ENCODE peak calls at places on chromosome 6, in nine cellular contexts. Q is NCI-H2227 treated with DMSO at 0.1 percent for 48 hours; W is GM06990; G is stimulated activated CD4-positive, alpha-beta T cell treated with anti-CD3 and anti-CD28 coated beads, Interleukin-1b, Interleukin-23, amount 100 ng/mL, for 48 hours; E is lung; U is cerebellar nuclear complex; V is GM18507; K is HepG2; L is HEK293T. N is an unnamed sample.

GRCh38 chr6:152130441-152130840 is 323.0 kb downstream of the ESR1 start:
- DNase-seq in W (no peak), Q (no peak), U (no peak), V (no peak), G (no peak), K (no peak), E (no peak), L (no peak), N (no peak)

GRCh38 chr6:134457941-134458340 is 140.0 kb upstream of the SGK1 start:
- DNase-seq in L (no peak), V (no peak), K (no peak), Q (no peak), E (no peak), U (no peak), W (no peak), G (no peak), N (no peak)

GRCh38 chr6:34226731-34227586 is 9.7 kb upstream of the HMGA1 start:
- DNase-seq in L (no peak), Q (no peak), K (peak), E (no peak), U (no peak), V (no peak), W (no peak), G (no peak), N (no peak)

GRCh38 chr6:98779618-98780017 is 54.8 kb upstream of the POU3F2 start:
- DNase-seq in V (no peak), L (no peak), E (no peak), K (no peak), U (no peak), Q (no peak), G (no peak), W (no peak), N (peak)

GRCh38 chr6:119147101-119148053 is 68.9 kb upstream of the FAM184A start:
- DNase-seq in U (no peak), L (no peak), V (peak), Q (no peak), E (peak), K (peak), W (peak), G (peak), N (peak)

GRCh38 chr6:128204621-128205020 is 303.8 kb upstream of the THEMIS start:
- DNase-seq in U (no peak), Q (no peak), G (no peak), W (no peak), K (no peak), E (no peak), V (no peak), L (no peak), N (no peak)

GRCh38 chr6:56522871-56523270 is 119.8 kb downstream of the DST start:
- DNase-seq in V (no peak), L (no peak), U (no peak), G (no peak), E (no peak), W (no peak), Q (no peak), K (no peak), N (no peak)

GRCh38 chr6:137547601-137548000 is 53.4 kb upstream of the OLIG3 start:
- DNase-seq in G (no peak), K (no peak), U (no peak), Q (no peak), L (no peak), E (no peak), V (no peak), W (no peak), N (no peak)

GRCh38 chr6:23663652-23664051 is 462.4 kb upstream of the NRSN1 start:
- DNase-seq in Q (no peak), U (no peak), W (no peak), K (no peak), E (no peak), L (no peak), G (no peak), V (no peak), N (no peak)

GRCh38 chr6:142374965-142375733 is 73.3 kb downstream of the ADGRG6 start:
- DNase-seq in V (no peak), W (no peak), G (no peak), L (no peak), K (peak), Q (no peak), U (no peak), E (no peak), N (peak)

GRCh38 chr6:11732036-11732545 is 46.5 kb downstream of the ADTRP start:
- DNase-seq in L (no peak), U (no peak), E (peak), K (no peak), V (peak), W (peak), G (peak), Q (no peak), N (no peak)

GRCh38 chr6:137560184-137560563 is 66.0 kb upstream of the OLIG3 start:
- DNase-seq in W (no peak), Q (no peak), E (no peak), L (no peak), V (no peak), K (no peak), U (no peak), G (no peak), N (no peak)

GRCh38 chr6:56752534-56752933 is 109.8 kb upstream of the DST start:
- DNase-seq in W (no peak), K (no peak), U (no peak), L (no peak), V (no peak), E (no peak), Q (no peak), G (no peak), N (no peak)

GRCh38 chr6:157150076-157150475 is 173.2 kb downstream of the TMEM242 start:
- DNase-seq in W (no peak), V (no peak), Q (no peak), U (no peak), L (no peak), E (no peak), K (no peak), G (no peak), N (no peak)

GRCh38 chr6:139523986-139524385 is 149.5 kb upstream of the CITED2 start:
- DNase-seq in E (no peak), L (no peak), V (no peak), Q (no peak), K (no peak), G (no peak), W (no peak), U (no peak), N (no peak)

GRCh38 chr6:9007062-9007461 is 571.7 kb upstream of the SLC35B3 start:
- DNase-seq in Q (no peak), K (no peak), W (no peak), L (no peak), G (no peak), U (no peak), V (no peak), E (no peak), N (peak)

GRCh38 chr6:109178921-109179320 is 83.6 kb downstream of the CEP57L1 start:
- DNase-seq in V (no peak), W (no peak), Q (no peak), K (no peak), G (no peak), U (no peak), E (no peak), L (no peak), N (no peak)

GRCh38 chr6:119361209-119361608 is 11.6 kb upstream of the MAN1A1 start:
- DNase-seq in Q (no peak), V (no peak), G (no peak), L (no peak), U (no peak), K (no peak), W (no peak), E (no peak), N (no peak)

GRCh38 chr6:142361765-142362540 is 60.1 kb downstream of the ADGRG6 start:
- DNase-seq in K (peak), Q (no peak), L (no peak), V (no peak), E (no peak), U (no peak), W (no peak), G (no peak), N (peak)

GRCh38 chr6:107539409-107539808 is 49.5 kb downstream of the SOBP start:
- DNase-seq in Q (no peak), U (no peak), L (no peak), V (no peak), K (peak), E (no peak), G (no peak), W (no peak), N (peak)

GRCh38 chr6:71289039-71289801 is 609 bp downstream of the OGFRL1 start:
- DNase-seq in W (peak), U (no peak), K (no peak), G (peak), V (no peak), E (no peak), L (peak), Q (peak), N (peak)

GRCh38 chr6:155656024-155656423 is 200.4 kb upstream of the NOX3 start:
- DNase-seq in K (no peak), Q (no peak), G (no peak), W (no peak), U (no peak), L (no peak), E (no peak), V (no peak), N (no peak)

GRCh38 chr6:46246081-46246480 is 75.3 kb upstream of the ENPP5 start:
- DNase-seq in Q (no peak), G (no peak), E (no peak), L (no peak), K (no peak), U (no peak), W (no peak), V (no peak), N (no peak)

GRCh38 chr6:125871365-125871764 is 80.6 kb downstream of the NCOA7 start:
- DNase-seq in V (no peak), Q (no peak), E (no peak), K (no peak), G (no peak), U (no peak), W (no peak), L (no peak), N (no peak)

GRCh38 chr6:169701218-169701952 is 444 bp downstream of the WDR27 start:
- DNase-seq in U (no peak), E (no peak), L (peak), K (no peak), G (no peak), W (no peak), V (no peak), Q (no peak), N (no peak)

GRCh38 chr6:7587631-7588100 is 2.3 kb upstream of the SNRNP48 start:
- DNase-seq in K (no peak), Q (no peak), V (no peak), U (no peak), E (no peak), W (no peak), G (no peak), L (no peak), N (peak)

GRCh38 chr6:16921399-16922110 is 160.3 kb upstream of the ATXN1 start:
- DNase-seq in V (no peak), W (no peak), E (no peak), U (no peak), Q (no peak), K (no peak), G (no peak), L (no peak), N (no peak)

GRCh38 chr6:106536357-106536756 is 92.9 kb downstream of the RTN4IP1 start:
- DNase-seq in K (no peak), W (no peak), L (no peak), G (no peak), V (no peak), E (no peak), Q (no peak), U (no peak), N (no peak)

GRCh38 chr6:157905590-157906337 is 75.9 kb upstream of the SYNJ2 start:
- DNase-seq in L (peak), Q (no peak), W (no peak), G (no peak), K (no peak), E (no peak), U (no peak), V (no peak), N (no peak)

GRCh38 chr6:3336859-3337515 is 78.2 kb downstream of the PSMG4 start:
- DNase-seq in G (no peak), E (no peak), V (no peak), K (no peak), U (no peak), W (no peak), L (no peak), Q (no peak), N (no peak)

GRCh38 chr6:153662982-153663381 is 376.1 kb upstream of the OPRM1 start:
- DNase-seq in Q (no peak), G (no peak), K (no peak), L (peak), E (no peak), W (no peak), V (no peak), U (no peak), N (no peak)

GRCh38 chr6:134698228-134698627 is 251.7 kb downstream of the ALDH8A1 start:
- DNase-seq in W (no peak), U (no peak), L (no peak), K (no peak), E (no peak), V (no peak), Q (no peak), G (no peak), N (no peak)